ENCODE peak calls at places on chromosomes 7 and 10, in eight cellular contexts. J is uterus, N is colonic mucosa, V is brain microvascular endothelial cell, D is tibial artery, Q is stomach, C is BE2C, L is BJ. T is an unnamed sample. For H3K27me3, the result is how much of the 10 kb centered on the place peaks cover.

GRCh38 chr7:30519122-30519521 is 14.5 kb upstream of the GGCT start:
- DNase-seq in J (no peak), N (no peak), V (no peak), D (no peak), Q (no peak), C (no peak), L (no peak), T (no peak)

GRCh38 chr10:67520924-67521520 is 175.0 kb downstream of the CTNNA3 start:
- DNase-seq in J (peak), N (peak), V (peak), D (no peak), Q (no peak), C (peak), L (no peak), T (peak)

GRCh38 chr7:82745820-82746219 is 302.2 kb upstream of the CACNA2D1 start:
- DNase-seq in J (no peak), N (no peak), V (no peak), D (no peak), Q (no peak), C (no peak), L (no peak), T (no peak)

GRCh38 chr10:5486852-5487235 is 12.5 kb downstream of the CALML5 start:
- DNase-seq in J (no peak), N (no peak), V (no peak), D (no peak), Q (no peak), C (no peak), L (no peak), T (no peak)

GRCh38 chr10:43809211-43809930 is 160.7 kb upstream of the ZNF32 start:
- DNase-seq in J (no peak), N (no peak), V (peak), D (peak), Q (no peak), C (no peak), L (peak), T (peak)

GRCh38 chr10:76640765-76641164 is 996.8 kb downstream of the KCNMA1 start:
- DNase-seq in J (no peak), N (no peak), V (no peak), D (no peak), Q (no peak), C (no peak), L (no peak), T (no peak)

GRCh38 chr10:88991900-88992237 is 1.3 kb downstream of the FAS start:
- DNase-seq in J (no peak), N (no peak), V (no peak), D (no peak), Q (no peak), C (no peak), L (no peak), T (no peak)

GRCh38 chr10:23656735-23657134 is 217.9 kb downstream of the OTUD1 start:
- DNase-seq in J (no peak), N (no peak), V (no peak), D (no peak), Q (no peak), C (no peak), L (no peak), T (peak)

DNA sequence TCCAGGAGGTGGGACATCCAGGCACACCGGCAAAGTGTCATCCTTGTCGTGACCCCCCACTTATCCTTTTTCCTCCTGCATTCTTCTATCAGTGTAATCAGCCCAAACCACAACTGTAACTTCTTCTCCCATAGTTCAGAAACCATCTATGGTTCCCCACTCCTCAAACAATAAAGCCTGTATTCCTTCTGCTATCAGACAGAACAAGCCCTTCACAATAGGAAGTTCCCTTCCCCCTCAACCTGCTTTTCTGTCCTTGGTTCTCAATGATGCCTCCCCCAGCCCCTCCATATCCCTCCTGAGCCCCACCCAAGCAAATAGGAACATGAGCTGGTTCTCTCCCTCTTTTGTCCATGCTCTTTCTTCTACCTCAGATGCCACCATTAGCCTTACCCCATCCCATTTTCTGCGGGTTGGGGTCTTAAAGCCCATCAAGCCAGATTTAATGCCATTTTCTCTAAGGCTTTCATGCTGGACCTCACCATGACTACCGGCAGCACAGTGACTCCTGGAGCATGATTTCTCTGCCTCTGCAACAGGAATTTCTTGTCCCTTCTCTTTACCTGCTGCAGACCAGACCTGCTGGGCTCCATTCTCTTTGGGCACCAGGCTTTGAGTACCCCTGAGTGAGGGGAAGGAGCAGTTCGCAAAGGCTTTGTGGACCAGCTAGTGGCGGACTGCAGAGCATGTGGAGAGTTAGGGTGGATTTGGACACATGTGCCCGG is 92.8 kb upstream of the PAX2 start:
- DNase-seq in J (no peak), N (no peak), V (no peak), D (no peak), Q (no peak), C (no peak), L (no peak), T (no peak)
- H3K27me3 ChIP-seq in J (under half), N (under half), V (under half), D (under half), Q (half or more), C (under half), L (under half), T (half or more)

DNA sequence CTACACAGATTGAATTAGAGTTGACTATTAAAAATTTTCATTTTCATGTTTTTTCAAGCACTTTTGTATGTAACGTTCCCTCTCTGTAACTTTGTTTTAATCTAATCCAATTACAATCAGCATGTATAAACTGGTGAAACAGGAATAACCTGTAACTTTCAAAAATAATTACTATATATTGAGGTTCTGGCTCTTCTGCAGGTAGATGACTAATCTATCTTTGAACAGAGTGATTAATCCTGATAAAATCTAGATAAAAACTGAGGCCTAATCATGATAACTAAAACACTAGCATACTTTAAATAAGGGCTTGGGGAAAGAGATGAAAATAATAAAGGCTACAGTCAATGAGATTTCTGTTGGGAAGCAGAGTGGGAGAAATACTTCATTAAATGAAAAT is 101.6 kb upstream of the KCND2 start:
- DNase-seq in J (no peak), N (no peak), V (no peak), D (no peak), Q (no peak), C (no peak), L (no peak), T (peak)
- H3K27me3 ChIP-seq in J (under half), N (under half), V (under half), D (under half), Q (under half), C (under half), L (under half), T (under half)

GRCh38 chr7:36790280-36790679 is 66.0 kb upstream of the AOAH start:
- DNase-seq in J (no peak), N (no peak), V (no peak), D (no peak), Q (no peak), C (no peak), L (no peak), T (no peak)
- H3K27me3 ChIP-seq in J (under half), N (under half), V (under half), D (under half), Q (under half), C (under half), L (under half), T (under half)

DNA sequence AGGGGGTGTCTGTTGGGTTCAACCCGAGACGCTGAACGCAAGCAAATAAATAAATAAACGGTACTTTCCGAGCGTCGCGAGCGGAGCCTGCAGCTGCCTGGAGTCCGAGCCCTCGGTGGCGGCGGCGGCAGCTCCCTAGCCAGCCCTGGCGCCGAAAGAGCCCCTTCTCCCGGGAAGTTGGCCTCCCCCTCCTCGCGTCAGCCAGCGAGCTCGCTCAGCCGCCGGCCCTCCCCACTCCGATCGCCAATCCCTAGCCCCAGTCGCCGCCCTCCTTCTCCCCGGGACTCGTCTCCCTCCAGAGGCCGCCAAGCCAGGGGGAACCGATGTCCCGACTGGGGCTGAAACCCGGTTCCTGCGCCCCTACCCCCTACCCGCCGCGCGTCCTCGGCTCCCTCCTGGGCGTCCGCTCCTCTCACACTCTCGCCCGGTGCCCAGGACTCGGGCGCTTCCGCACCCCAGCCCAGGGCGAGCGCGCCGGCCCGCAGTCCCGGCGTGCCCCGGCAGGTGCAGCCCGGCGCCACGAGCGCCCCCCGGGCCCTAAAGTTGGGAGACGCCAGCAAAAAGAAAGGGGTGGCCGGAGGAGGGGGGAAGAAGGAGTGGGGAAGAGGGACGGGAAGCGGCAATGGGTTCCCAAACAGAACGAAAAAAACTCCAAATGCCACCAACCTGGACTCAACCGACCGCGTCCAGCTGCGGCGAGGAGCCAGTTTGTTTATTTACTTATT is at the start of gene GFRA1:
- DNase-seq in J (no peak), N (no peak), V (no peak), D (no peak), Q (no peak), C (no peak), L (no peak), T (no peak)
- H3K27me3 ChIP-seq in J (under half), N (half or more), V (under half), D (under half), Q (half or more), C (half or more), L (under half), T (under half)

GRCh38 chr7:73515184-73515583 is 6.9 kb downstream of the BAZ1B start:
- DNase-seq in J (no peak), N (no peak), V (no peak), D (no peak), Q (no peak), C (no peak), L (no peak), T (no peak)

GRCh38 chr7:73520673-73521635 is 1.1 kb downstream of the BAZ1B start:
- DNase-seq in J (no peak), N (peak), V (no peak), D (no peak), Q (no peak), C (no peak), L (no peak), T (no peak)

GRCh38 chr7:73518470-73518869 is 3.6 kb downstream of the BAZ1B start:
- DNase-seq in J (no peak), N (no peak), V (no peak), D (peak), Q (no peak), C (no peak), L (no peak), T (no peak)

GRCh38 chr7:73519867-73520672 is 2.0 kb downstream of the BAZ1B start:
- DNase-seq in J (no peak), N (peak), V (no peak), D (peak), Q (no peak), C (no peak), L (no peak), T (no peak)

GRCh38 chr7:73517241-73517995 is 4.7 kb downstream of the BAZ1B start:
- DNase-seq in J (no peak), N (no peak), V (no peak), D (no peak), Q (no peak), C (no peak), L (no peak), T (no peak)
- H3K27me3 ChIP-seq in J (under half), N (under half), V (under half), D (under half), Q (under half), C (under half), L (under half), T (under half)

GRCh38 chr7:128221929-128222403 is 19.1 kb upstream of the LEP start:
- DNase-seq in J (no peak), N (no peak), V (peak), D (no peak), Q (no peak), C (no peak), L (peak), T (no peak)
- H3K27me3 ChIP-seq in J (under half), N (under half), V (under half), D (under half), Q (under half), C (under half), L (under half), T (under half)

GRCh38 chr10:59513558-59513957 is 151.2 kb upstream of the FAM13C start:
- DNase-seq in J (no peak), N (no peak), V (no peak), D (no peak), Q (no peak), C (peak), L (no peak), T (no peak)
- H3K27me3 ChIP-seq in J (under half), N (under half), V (under half), D (under half), Q (under half), C (under half), L (under half), T (under half)

GRCh38 chr10:72756674-72757385 is 64.9 kb downstream of the MCU start:
- DNase-seq in J (no peak), N (no peak), V (peak), D (no peak), Q (no peak), C (no peak), L (no peak), T (no peak)
- H3K27me3 ChIP-seq in J (under half), N (under half), V (under half), D (under half), Q (under half), C (under half), L (under half), T (under half)